ENCODE peak calls at places on chromosomes 6 and 20, in four cellular contexts. One of them, this sample, is unnamed.

GRCh38 chr6:82217014-82217621 is 30.4 kb downstream of the IBTK start:
- DNase-seq in Right ventricle myocardium superior: no peak
- DNase-seq in HT1080: no peak
- DNase-seq in body of pancreas: no peak
- DNase-seq in this sample: no peak

GRCh38 chr6:16719488-16719887 is 41.8 kb downstream of the ATXN1 start:
- DNase-seq in Right ventricle myocardium superior: no peak
- DNase-seq in HT1080: no peak
- DNase-seq in body of pancreas: no peak
- DNase-seq in this sample: no peak

GRCh38 chr6:1475169-1475568 is 85.8 kb downstream of the FOXF2 start:
- DNase-seq in Right ventricle myocardium superior: no peak
- DNase-seq in HT1080: no peak
- DNase-seq in body of pancreas: no peak
- DNase-seq in this sample: no peak

GRCh38 chr6:139823099-139823807 is 448.8 kb upstream of the CITED2 start:
- DNase-seq in Right ventricle myocardium superior: no peak
- DNase-seq in HT1080: no peak
- DNase-seq in body of pancreas: no peak
- DNase-seq in this sample: no peak

GRCh38 chr6:16769986-16770376 is 8.7 kb upstream of the ATXN1 start:
- DNase-seq in Right ventricle myocardium superior: no peak
- DNase-seq in HT1080: peak
- DNase-seq in body of pancreas: no peak
- DNase-seq in this sample: no peak

GRCh38 chr6:15207923-15208322 is 37.9 kb upstream of the JARID2 start:
- DNase-seq in Right ventricle myocardium superior: no peak
- DNase-seq in HT1080: peak
- DNase-seq in body of pancreas: no peak
- DNase-seq in this sample: no peak

GRCh38 chr20:46784450-46785127 is 75.1 kb downstream of the SLC2A10 start:
- DNase-seq in Right ventricle myocardium superior: no peak
- DNase-seq in HT1080: peak
- DNase-seq in body of pancreas: no peak
- DNase-seq in this sample: no peak

GRCh38 chr6:64696053-64696452 is 1011.0 kb downstream of the EYS start:
- DNase-seq in Right ventricle myocardium superior: no peak
- DNase-seq in HT1080: no peak
- DNase-seq in body of pancreas: no peak
- DNase-seq in this sample: no peak

GRCh38 chr6:43101497-43101896 is 25.4 kb downstream of the PTK7 start:
- DNase-seq in Right ventricle myocardium superior: no peak
- DNase-seq in HT1080: no peak
- DNase-seq in body of pancreas: no peak
- DNase-seq in this sample: no peak

GRCh38 chr20:9139106-9139808 is 70.4 kb downstream of the PLCB4 start:
- DNase-seq in Right ventricle myocardium superior: no peak
- DNase-seq in HT1080: no peak
- DNase-seq in body of pancreas: peak
- DNase-seq in this sample: no peak

GRCh38 chr20:22402990-22403859 is 181.1 kb downstream of the FOXA2 start:
- DNase-seq in Right ventricle myocardium superior: no peak
- DNase-seq in HT1080: no peak
- DNase-seq in body of pancreas: no peak
- DNase-seq in this sample: peak

GRCh38 chr6:65410309-65410708 is 296.7 kb downstream of the EYS start:
- DNase-seq in Right ventricle myocardium superior: no peak
- DNase-seq in HT1080: no peak
- DNase-seq in body of pancreas: no peak
- DNase-seq in this sample: no peak

GRCh38 chr6:83431545-83432165 is 804 bp upstream of the ME1 start:
- DNase-seq in Right ventricle myocardium superior: no peak
- DNase-seq in HT1080: no peak
- DNase-seq in body of pancreas: peak
- DNase-seq in this sample: no peak

GRCh38 chr6:148935705-148936306 is 189.0 kb downstream of the UST start:
- DNase-seq in Right ventricle myocardium superior: no peak
- DNase-seq in HT1080: peak
- DNase-seq in body of pancreas: no peak
- DNase-seq in this sample: peak

GRCh38 chr6:101422811-101423210 is 29.3 kb downstream of the GRIK2 start:
- DNase-seq in Right ventricle myocardium superior: no peak
- DNase-seq in HT1080: no peak
- DNase-seq in body of pancreas: no peak
- DNase-seq in this sample: no peak

GRCh38 chr20:63968928-63969760 is 586 bp downstream of the ZNF512B start:
- DNase-seq in Right ventricle myocardium superior: peak
- DNase-seq in HT1080: no peak
- DNase-seq in body of pancreas: peak
- DNase-seq in this sample: no peak